ENCODE peak calls at places on chromosomes 2 and 18, in six cellular contexts. M is H9, K is IMR-90, C is H1, Q is mesendoderm, F is trophoblast cell. R is an unnamed sample. For H3K4me1, the result is how much of the 10 kb centered on the place peaks cover.

GRCh38 chr2:95353613-95354468 is 48.7 kb upstream of the FAHD2A start:
- DNase-seq in M (peak), K (no peak), C (no peak), Q (no peak), F (no peak), R (no peak)

GRCh38 chr18:777021-777420 is 35.0 kb downstream of the YES1 start:
- DNase-seq in M (no peak), K (peak), C (no peak), Q (no peak), F (no peak), R (no peak)

GRCh38 chr2:236828002-236828401 is 257.7 kb upstream of the COPS8 start:
- DNase-seq in M (no peak), K (no peak), C (no peak), Q (peak), F (no peak), R (no peak)

GRCh38 chr2:54899576-54900200 is 150.6 kb downstream of the RTN4 start:
- DNase-seq in M (no peak), K (peak), C (no peak), Q (peak), F (no peak), R (peak)

GRCh38 chr2:138059487-138059886 is 95.2 kb downstream of the HNMT start:
- DNase-seq in M (no peak), K (no peak), C (no peak), Q (no peak), F (no peak), R (no peak)

GRCh38 chr2:216880509-216881184 is 20.8 kb upstream of the TNP1 start:
- DNase-seq in M (no peak), K (peak), C (no peak), Q (no peak), F (no peak), R (no peak)

GRCh38 chr18:1917546-1917945 is 653.8 kb downstream of the METTL4 start:
- DNase-seq in M (no peak), K (no peak), C (no peak), Q (no peak), F (peak), R (no peak)

GRCh38 chr18:8708670-8709069 is 3.3 kb downstream of the MTCL1 start:
- DNase-seq in M (no peak), K (no peak), C (no peak), Q (no peak), F (no peak), R (no peak)

GRCh38 chr18:8686556-8686955 is 18.8 kb upstream of the MTCL1 start:
- DNase-seq in M (no peak), K (no peak), C (no peak), Q (peak), F (no peak), R (no peak)

GRCh38 chr2:146576301-146576700 is 1268.5 kb upstream of the ACVR2A start:
- DNase-seq in M (no peak), K (peak), C (no peak), Q (no peak), F (no peak), R (no peak)

GRCh38 chr2:219017166-219017931 is 24.0 kb downstream of the CFAP65 start:
- DNase-seq in M (no peak), K (no peak), C (no peak), Q (no peak), F (no peak), R (no peak)

GRCh38 chr18:51279367-51279984 is 82.0 kb upstream of the MEX3C start:
- DNase-seq in M (no peak), K (no peak), C (no peak), Q (no peak), F (no peak), R (no peak)

GRCh38 chr2:55026202-55026601 is 24.0 kb downstream of the RTN4 start:
- DNase-seq in M (no peak), K (peak), C (no peak), Q (no peak), F (no peak), R (no peak)

GRCh38 chr2:10128420-10128819 is 5.9 kb downstream of the RRM2 start:
- DNase-seq in M (no peak), K (no peak), C (no peak), Q (no peak), F (no peak), R (no peak)
- H3K4me1 ChIP-seq in M (under half), K (under half), C (under half), Q (under half), F (under half), R (under half)

GRCh38 chr2:168375195-168375798 is 80.8 kb upstream of the CERS6 start:
- DNase-seq in M (no peak), K (no peak), C (no peak), Q (no peak), F (no peak), R (no peak)
- H3K23ac ChIP-seq in M (no peak), K (no peak), C (no peak), Q (no peak), F (no peak), R (no peak)

DNA sequence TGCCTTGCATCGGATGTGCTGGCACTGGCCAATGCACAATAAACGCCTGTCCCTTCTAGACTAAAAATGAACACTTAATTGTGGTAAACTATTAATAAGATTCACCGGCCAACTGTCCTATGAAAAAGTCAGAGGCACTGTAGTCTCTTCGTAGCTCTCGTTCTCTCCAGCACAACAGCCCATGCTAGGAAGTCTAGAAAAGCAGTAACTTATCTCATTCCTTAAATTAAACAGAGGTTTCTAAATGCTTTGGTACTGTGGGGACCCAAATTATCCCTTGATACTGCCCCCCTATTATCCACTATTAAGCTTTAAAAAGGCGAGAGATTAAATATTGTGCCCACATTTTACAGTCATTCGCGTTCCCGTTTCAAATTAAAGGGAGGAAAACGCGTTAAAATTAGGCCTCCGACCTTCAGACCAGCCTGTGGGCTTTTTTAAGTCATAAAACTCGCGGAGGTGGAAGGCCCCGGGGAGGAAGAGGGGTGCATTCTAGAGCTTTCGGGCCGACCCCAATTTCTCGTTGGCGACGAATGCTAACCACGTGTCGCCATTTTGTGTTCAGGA is 1.5 kb upstream of the PCBP1 start:
- DNase-seq in M (no peak), K (no peak), C (peak), Q (peak), F (no peak), R (no peak)
- H3K4me1 ChIP-seq in M (under half), K (under half), C (under half), Q (under half), F (under half), R (under half)

GRCh38 chr2:39666489-39667141 is 898 bp downstream of the TMEM178A start:
- DNase-seq in M (peak), K (no peak), C (peak), Q (no peak), F (no peak), R (no peak)
- H3K23ac ChIP-seq in M (no peak), K (peak), C (no peak), Q (no peak), F (peak), R (peak)

GRCh38 chr2:168241746-168242145 is 5.6 kb downstream of the STK39 start:
- DNase-seq in M (no peak), K (no peak), C (no peak), Q (no peak), F (no peak), R (no peak)
- H3K4me1 ChIP-seq in M (under half), K (under half), C (under half), Q (under half), F (under half), R (under half)

DNA sequence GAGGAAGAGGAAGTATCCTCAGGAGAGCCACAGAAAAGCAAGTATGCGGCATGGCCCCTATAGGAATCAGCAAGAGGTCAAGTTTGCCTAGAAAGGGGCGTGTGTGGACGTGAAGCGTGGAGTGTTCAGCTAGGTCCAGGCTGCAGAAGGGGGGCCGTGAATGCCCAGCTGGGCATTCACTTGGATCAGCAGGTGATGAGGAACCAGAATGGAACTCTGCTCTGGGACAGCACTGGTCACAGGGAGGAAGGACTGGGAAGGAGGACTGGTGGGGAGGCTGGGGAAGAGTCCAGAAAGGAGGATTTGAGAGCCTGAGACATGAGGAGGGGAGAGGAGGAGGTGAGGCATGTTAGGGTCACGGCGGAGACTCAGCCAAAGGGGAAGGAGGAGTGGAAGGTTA is 19.8 kb downstream of the STAT1 start:
- DNase-seq in M (no peak), K (no peak), C (no peak), Q (no peak), F (peak), R (no peak)
- H3K23ac ChIP-seq in M (no peak), K (no peak), C (no peak), Q (no peak), F (no peak), R (no peak)